ENCODE peak calls at places on chromosomes 1 and 21, in seven cellular contexts. C is cardiac muscle cell; Z is stimulated activated CD4-positive, alpha-beta T cell treated with anti-CD3 and anti-CD28 coated beads, Interleukin-2, amount 100 ng/mL, for 24 hours; G is A172; R is CD8-positive, alpha-beta T cell; O is uterus; B is AG20443. A is an unnamed sample.

GRCh38 chr1:226804907-226805759 is 65.3 kb upstream of the PSEN2 start:
- DNase-seq in C (no peak), Z (no peak), G (no peak), R (no peak), O (no peak), B (no peak), A (no peak)

GRCh38 chr1:240652554-240652953 is 40.6 kb upstream of the GREM2 start:
- DNase-seq in C (no peak), Z (no peak), G (no peak), R (no peak), O (no peak), B (peak), A (no peak)

GRCh38 chr21:45655071-45655470 is 11.5 kb downstream of the PCBP3 start:
- DNase-seq in C (no peak), Z (no peak), G (peak), R (no peak), O (no peak), B (no peak), A (no peak)

GRCh38 chr21:25039461-25040380 is 567.6 kb downstream of the MRPL39 start:
- DNase-seq in C (peak), Z (no peak), G (peak), R (no peak), O (no peak), B (no peak), A (no peak)

GRCh38 chr1:184191181-184191601 is 139.7 kb downstream of the TSEN15 start:
- DNase-seq in C (no peak), Z (no peak), G (no peak), R (no peak), O (peak), B (peak), A (no peak)

GRCh38 chr1:160954158-160955104 is at the start of gene ITLN2:
- DNase-seq in C (peak), Z (peak), G (peak), R (peak), O (no peak), B (peak), A (peak)

GRCh38 chr21:32437729-32438128 is 25.2 kb downstream of the EVA1C start:
- DNase-seq in C (no peak), Z (no peak), G (no peak), R (no peak), O (no peak), B (no peak), A (no peak)

GRCh38 chr1:208036177-208036808 is 125.4 kb upstream of the CD34 start:
- DNase-seq in C (peak), Z (no peak), G (peak), R (no peak), O (no peak), B (no peak), A (no peak)

GRCh38 chr1:34236089-34236488 is 59.4 kb downstream of the C1orf94 start:
- DNase-seq in C (no peak), Z (no peak), G (no peak), R (no peak), O (no peak), B (no peak), A (no peak)

A was measured in neural crest cell.